ENCODE peak calls at places on chromosomes 7 and 10, in ten cellular contexts. K is spleen, S is heart left ventricle, Y is ovary, G is HCT116, A is transverse colon, H is body of pancreas, Z is prostate gland, V is Peyer's patch, X is suprapubic skin. R is an unnamed sample.

GRCh38 chr7:100568936-100569844 is 4.5 kb downstream of the SAP25 start:
- DNase-seq in G (no peak), V (peak; percentile 70), K (peak; percentile 88), Y (peak; percentile 75), A (peak; percentile 74), X (no peak), H (peak; percentile 61), Z (peak; percentile 34), S (no peak), R (peak; percentile 97)

GRCh38 chr7:51067757-51068156 is 248.9 kb downstream of the COBL start:
- DNase-seq in S (peak; percentile 56), K (no peak), X (no peak), H (peak; percentile 78), A (peak; percentile 67), Y (peak; percentile 34), V (peak; percentile 24), G (peak; percentile 35), Z (peak; percentile 53), R (no peak)

GRCh38 chr10:120607710-120608703 is 151.0 kb downstream of the PLPP4 start:
- DNase-seq in K (no peak), A (no peak), X (no peak), V (no peak), H (no peak), S (no peak), G (no peak), Z (no peak), Y (no peak), R (no peak)

GRCh38 chr7:64559206-64559605 is 3.7 kb downstream of the ZNF680 start:
- DNase-seq in Y (no peak), V (no peak), H (peak; percentile 38), A (no peak), S (no peak), X (no peak), Z (peak; percentile 46), K (no peak), G (no peak), R (peak; percentile 62)

GRCh38 chr10:51510231-51510630 is 189.2 kb downstream of the CSTF2T start:
- DNase-seq in G (no peak), K (no peak), H (no peak), A (no peak), X (no peak), S (no peak), Z (no peak), Y (no peak), V (no peak), R (no peak)

GRCh38 chr10:17954856-17955255 is 3.1 kb downstream of the SLC39A12 start:
- DNase-seq in A (no peak), Z (no peak), Y (no peak), X (no peak), V (no peak), H (no peak), K (no peak), S (no peak), G (no peak), R (no peak)

GRCh38 chr10:96089670-96090462 is 40.2 kb upstream of the ZNF518A start:
- DNase-seq in G (peak; percentile 85), Y (peak; percentile 94), K (peak; percentile 97), Z (peak; percentile 80), H (peak; percentile 94), V (peak; percentile 95), S (peak; percentile 94), X (peak; percentile 96), A (peak; percentile 95), R (peak; percentile 93)

GRCh38 chr10:12466701-12467100 is 117.4 kb downstream of the CAMK1D start:
- DNase-seq in A (no peak), X (no peak), V (no peak), G (no peak), H (no peak), Z (no peak), S (no peak), K (no peak), Y (no peak), R (no peak)

GRCh38 chr10:126663328-126663727 is 7.2 kb downstream of the C10orf90 start:
- DNase-seq in Z (no peak), K (no peak), S (peak; percentile 59), A (no peak), Y (no peak), X (peak; percentile 76), V (no peak), G (no peak), H (no peak), R (no peak)

GRCh38 chr7:143003393-143004051 is 23.4 kb downstream of the OR9A2 start:
- DNase-seq in Y (no peak), Z (peak; percentile 12), G (peak; percentile 36), S (no peak), K (no peak), A (no peak), H (no peak), V (no peak), X (no peak), R (no peak)

GRCh38 chr10:24811906-24812305 is 88.2 kb upstream of the ARHGAP21 start:
- DNase-seq in V (no peak), Z (no peak), G (no peak), Y (no peak), X (no peak), A (no peak), K (no peak), H (no peak), S (no peak), R (no peak)

GRCh38 chr7:53311205-53311604 is 275.8 kb downstream of the POM121L12 start:
- DNase-seq in V (no peak), G (no peak), H (no peak), K (no peak), Z (no peak), Y (no peak), X (no peak), A (no peak), S (no peak), R (no peak)

DNA sequence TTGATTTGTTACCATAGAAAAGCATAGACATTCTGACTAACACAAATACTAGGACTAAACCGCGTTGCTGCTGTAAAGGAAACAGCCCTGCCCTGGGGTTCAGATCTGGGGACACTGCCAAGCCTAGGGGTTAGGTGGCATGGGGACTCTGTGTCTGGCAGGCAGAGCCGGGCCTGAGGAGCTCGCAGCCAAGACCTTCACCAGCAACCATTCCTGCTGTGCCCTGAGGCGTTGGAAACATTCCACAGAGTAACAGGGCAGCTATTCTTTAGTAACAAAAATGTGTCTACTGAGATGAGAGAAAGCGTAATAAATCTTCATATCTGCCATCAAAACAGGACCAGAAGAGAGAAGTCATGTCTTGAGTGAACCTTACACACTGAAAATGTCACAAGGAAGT is 280.6 kb downstream of the POM121L12 start:
- DNase-seq in S (peak; percentile 41), A (no peak), X (no peak), G (no peak), Y (no peak), Z (no peak), K (no peak), V (no peak), H (no peak), R (no peak)
- H3K4me3 ChIP-seq in S (no peak overlapping the region), A (no peak overlapping the region), X (no peak overlapping the region), G (no peak overlapping the region), Y (no peak overlapping the region), Z (no peak overlapping the region), K (no peak overlapping the region), V (no peak overlapping the region), H (no peak overlapping the region), R (no peak overlapping the region)

GRCh38 chr7:150435390-150436073 is 14.9 kb upstream of the GIMAP8 start:
- DNase-seq in G (no peak), V (peak; percentile 92), K (peak; percentile 91), X (no peak), S (no peak), H (no peak), A (peak; percentile 77), Z (no peak), Y (no peak), R (no peak)
- TF ChIP-seq POLR2A in G (no peak), V (no peak), K (no peak), X (no peak), S (no peak), H (no peak), A (no peak), Z (no peak), Y (no peak), R (no peak)

GRCh38 chr7:87852306-87852705 is 23.9 kb downstream of the SLC25A40 start:
- DNase-seq in H (no peak), X (no peak), G (no peak), K (no peak), A (no peak), V (no peak), Y (no peak), S (no peak), Z (no peak), R (no peak)

GRCh38 chr7:87853237-87853864 is 22.8 kb downstream of the SLC25A40 start:
- DNase-seq in V (no peak), S (no peak), X (no peak), Z (no peak), G (no peak), H (no peak), A (no peak), K (no peak), Y (no peak), R (no peak)

GRCh38 chr7:87851242-87851641 is 24.9 kb downstream of the SLC25A40 start:
- DNase-seq in A (no peak), S (no peak), G (no peak), Z (no peak), K (no peak), X (no peak), H (no peak), V (no peak), Y (no peak), R (no peak)
- H3K36me3 ChIP-seq in A (peaks cover 17% of the 10 kb centered on the region), S (peaks cover 75% of the 10 kb centered on the region), G (peaks cover 13% of the 10 kb centered on the region), Z (no peaks in the 10 kb centered on the region), K (peaks cover 10% of the 10 kb centered on the region), X (peaks cover 27% of the 10 kb centered on the region), H (no peaks in the 10 kb centered on the region), V (no peaks in the 10 kb centered on the region), Y (no peaks in the 10 kb centered on the region), R (peaks cover 3% of the 10 kb centered on the region)

GRCh38 chr10:75065081-75065480 is 46.4 kb upstream of the SAMD8 start:
- DNase-seq in V (no peak), S (no peak), A (no peak), X (no peak), K (no peak), G (no peak), H (no peak), Y (no peak), Z (no peak), R (no peak)

GRCh38 chr10:75062900-75063299 is 48.6 kb upstream of the SAMD8 start:
- DNase-seq in Z (no peak), K (peak; percentile 3), V (no peak), X (no peak), S (no peak), G (no peak), H (no peak), A (no peak), Y (no peak), R (no peak)

GRCh38 chr10:75063461-75064230 is 47.8 kb upstream of the SAMD8 start:
- DNase-seq in Z (no peak), V (no peak), H (no peak), X (no peak), Y (no peak), S (no peak), K (peak; percentile 27), A (no peak), G (no peak), R (no peak)

GRCh38 chr10:75062191-75062849 is 49.1 kb upstream of the SAMD8 start:
- DNase-seq in X (no peak), G (no peak), H (no peak), V (no peak), Z (no peak), Y (no peak), K (peak; percentile 47), A (no peak), S (peak; percentile 20), R (no peak)

DNA sequence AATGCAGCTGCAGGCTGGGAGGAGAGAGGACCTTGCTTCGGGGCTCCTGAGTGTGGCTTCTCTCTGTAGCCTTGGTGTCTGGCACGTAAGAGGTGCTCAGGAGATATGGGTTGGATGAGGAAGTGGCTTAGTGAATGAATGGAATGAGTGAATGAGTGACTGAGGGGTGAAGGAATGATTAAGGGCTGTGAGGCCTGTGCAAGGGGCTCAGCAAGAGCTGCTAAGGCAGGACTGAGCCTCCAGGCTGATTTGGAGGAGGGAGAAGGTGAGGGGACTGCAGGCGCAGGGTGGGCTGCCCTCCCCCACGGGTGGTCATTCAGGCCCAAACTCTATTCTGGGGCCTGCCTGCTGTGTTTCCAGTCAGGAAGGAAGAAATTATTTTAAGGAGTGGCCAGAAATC is 49.7 kb upstream of the SAMD8 start:
- DNase-seq in Y (no peak), G (no peak), H (no peak), V (no peak), Z (no peak), X (no peak), S (no peak), K (peak; percentile 17), A (no peak), R (no peak)
- H3K4me3 ChIP-seq in Y (no peak overlapping the region), G (no peak overlapping the region), H (no peak overlapping the region), V (no peak overlapping the region), Z (no peak overlapping the region), X (no peak overlapping the region), S (no peak overlapping the region), K (no peak overlapping the region), A (no peak overlapping the region), R (no peak overlapping the region)

R was measured in right lobe of liver.